ENCODE peak calls at places on chromosome 18, in five cellular contexts. C, J, N, U and Y are unnamed samples.

GRCh38 chr18:22525883-22526282 is 108.2 kb upstream of the CTAGE1 start:
- DNase-seq in C (no peak), U (no peak), J (no peak), N (no peak), Y (no peak)

GRCh38 chr18:12056034-12056883 is 37.4 kb upstream of the ANKRD62 start:
- DNase-seq in N (no peak), J (no peak), U (no peak), C (no peak), Y (no peak)

GRCh38 chr18:32760391-32760790 is 12.4 kb downstream of the KLHL14 start:
- DNase-seq in J (no peak), U (no peak), C (no peak), N (no peak), Y (peak; percentile 64)

GRCh38 chr18:49459404-49460171 is 857 bp downstream of the DYM start:
- DNase-seq in U (no peak), C (peak; percentile 30), N (no peak), J (peak; percentile 4), Y (peak; percentile 51)

GRCh38 chr18:3209859-3210569 is 9.8 kb downstream of the MYOM1 start:
- DNase-seq in J (no peak), C (no peak), U (no peak), N (no peak), Y (no peak)

GRCh38 chr18:76460482-76460881 is 34.6 kb downstream of the ZNF516 start:
- DNase-seq in C (peak; percentile 62), J (no peak), N (no peak), U (no peak), Y (no peak)

GRCh38 chr18:11857177-11857887 is 6.1 kb downstream of the CHMP1B start:
- DNase-seq in J (no peak), C (peak; percentile 100), U (peak; percentile 100), N (no peak), Y (no peak)

GRCh38 chr18:48910972-48911545 is 39.7 kb downstream of the SMAD7 start:
- DNase-seq in C (no peak), U (no peak), J (no peak), N (no peak), Y (no peak)

GRCh38 chr18:29164993-29165599 is 988.2 kb upstream of the CDH2 start:
- DNase-seq in J (no peak), C (peak; percentile 86), U (peak; percentile 92), N (no peak), Y (no peak)

GRCh38 chr18:42113529-42114191 is 158.6 kb downstream of the PIK3C3 start:
- DNase-seq in N (no peak), J (no peak), U (peak; percentile 56), C (peak; percentile 33), Y (no peak)

GRCh38 chr18:63107931-63108330 is 211.6 kb downstream of the BCL2 start:
- DNase-seq in U (no peak), C (no peak), J (no peak), N (no peak), Y (no peak)

GRCh38 chr18:62919109-62919838 is 203.9 kb downstream of the PHLPP1 start:
- DNase-seq in J (no peak), N (no peak), U (no peak), C (no peak), Y (no peak)

GRCh38 chr18:7926526-7926925 is 359.4 kb downstream of the PTPRM start:
- DNase-seq in N (peak; percentile 26), C (no peak), J (no peak), U (no peak), Y (no peak)
- TF ChIP-seq CTCF in N (peak; percentile 22), C (peak; percentile 10), J (no peak), U (peak; percentile 20), Y (no peak)

DNA sequence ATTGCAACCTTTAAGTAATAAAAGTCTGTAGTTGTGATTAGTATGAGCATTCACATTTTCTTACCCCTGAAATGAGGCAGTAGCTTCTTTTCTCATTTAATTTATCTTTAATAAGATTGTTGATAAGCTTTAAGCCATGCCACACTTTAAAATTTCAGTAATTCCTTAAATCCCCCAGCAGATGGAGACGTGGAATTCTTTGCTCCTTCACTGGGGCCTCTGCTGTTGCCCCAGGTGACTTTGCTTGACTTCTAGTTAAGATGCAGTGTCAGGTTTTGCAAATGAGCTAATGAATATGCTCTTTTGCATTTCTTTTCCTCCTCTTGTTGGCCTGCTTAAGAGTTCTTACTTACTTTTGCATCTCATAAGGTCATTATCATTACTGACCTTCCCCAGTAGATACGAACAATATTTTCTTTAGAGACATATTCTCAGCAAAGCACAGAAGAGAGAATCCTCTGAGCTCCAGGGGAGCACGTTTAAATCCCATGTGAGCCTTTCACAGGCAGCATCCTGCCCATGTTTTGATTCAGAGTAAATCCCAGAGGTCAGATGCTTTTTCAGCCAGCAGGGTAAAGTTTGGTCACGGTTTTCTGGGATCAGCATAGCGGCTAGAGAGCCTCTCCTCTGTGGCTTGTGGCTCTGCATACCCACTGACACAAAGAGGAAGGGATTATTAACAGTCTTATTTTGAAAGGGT is 222.9 kb downstream of the PTPRM start:
- DNase-seq in N (peak; percentile 33), C (peak; percentile 63), U (peak; percentile 64), J (no peak), Y (no peak)
- TF ChIP-seq CTCF in N (peak; percentile 74), C (peak; percentile 61), U (peak; percentile 60), J (no peak), Y (no peak)

GRCh38 chr18:35588995-35589394 is 7.5 kb downstream of the GALNT1 start:
- DNase-seq in N (peak; percentile 24), J (peak; percentile 9), C (no peak), U (no peak), Y (peak; percentile 26)
- TF ChIP-seq CTCF in N (no peak), J (peak; percentile 15), C (no peak), U (no peak), Y (no peak)

GRCh38 chr18:58337285-58337684 is 291.6 kb downstream of the ALPK2 start:
- DNase-seq in C (no peak), J (no peak), N (no peak), U (no peak), Y (no peak)

GRCh38 chr18:58335821-58336220 is 291.8 kb downstream of the NEDD4L start:
- DNase-seq in C (no peak), U (no peak), J (no peak), N (no peak), Y (no peak)

GRCh38 chr18:58335223-58335622 is 291.2 kb downstream of the NEDD4L start:
- DNase-seq in C (no peak), N (no peak), J (no peak), U (no peak), Y (no peak)

GRCh38 chr18:58336605-58337004 is 292.3 kb downstream of the ALPK2 start:
- DNase-seq in N (no peak), U (no peak), C (peak; percentile 54), J (no peak), Y (no peak)

DNA sequence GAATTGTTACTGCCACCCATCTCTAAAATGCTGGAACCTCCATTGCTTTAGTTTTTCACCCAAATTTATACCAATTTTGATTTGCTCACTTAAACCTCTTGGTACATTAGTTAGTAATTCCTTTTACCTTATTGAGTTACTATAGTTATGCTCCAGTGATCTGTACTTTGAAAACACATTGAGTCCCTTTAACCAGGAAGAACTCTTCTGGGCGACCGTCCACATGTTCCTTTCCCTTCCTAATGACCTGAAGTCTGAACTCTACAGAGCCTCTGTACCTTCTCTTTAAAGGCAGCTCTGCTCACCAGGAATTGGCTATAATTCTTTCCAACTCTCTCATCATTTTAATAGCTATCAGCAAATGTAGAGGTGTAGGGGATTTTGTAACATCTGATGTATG is 290.0 kb downstream of the NEDD4L start:
- DNase-seq in N (no peak), U (no peak), C (no peak), J (no peak), Y (no peak)
- TF ChIP-seq CTCF in N (no peak), U (no peak), C (no peak), J (no peak), Y (no peak)

GRCh38 chr18:58413667-58414628 is 214.9 kb downstream of the ALPK2 start:
- DNase-seq in C (no peak), N (no peak), J (no peak), U (no peak), Y (no peak)
- TF ChIP-seq CTCF in C (no peak), N (no peak), J (no peak), U (no peak), Y (no peak)